ENCODE peak calls at places on chromosomes 5 and 9, in four cellular contexts. O is IMR-90, N is mesendoderm, B is neuronal stem cell. U is an unnamed sample.

GRCh38 chr5:96702503-96703383 is 40.6 kb downstream of the CAST start:
- DNase-seq in O (peak; percentile 97), N (peak; percentile 89), B (peak; percentile 70), U (peak; percentile 98)

GRCh38 chr9:114317665-114318357 is 5.1 kb upstream of the ORM1 start:
- DNase-seq in O (peak; percentile 85), N (no peak), B (no peak), U (peak; percentile 30)

GRCh38 chr9:83956288-83957028 is 23.6 kb downstream of the HNRNPK start:
- DNase-seq in O (no peak), N (no peak), B (no peak), U (peak; percentile 89)

GRCh38 chr5:157612071-157612476 is 36.5 kb upstream of the ADAM19 start:
- DNase-seq in O (no peak), N (no peak), B (no peak), U (no peak)

GRCh38 chr9:124202447-124202971 is 55.2 kb upstream of the NEK6 start:
- DNase-seq in O (peak; percentile 16), N (peak; percentile 42), B (no peak), U (peak; percentile 22)

GRCh38 chr5:57478826-57479225 is 3.8 kb downstream of the ACTBL2 start:
- DNase-seq in O (no peak), N (no peak), B (no peak), U (peak; percentile 30)

GRCh38 chr5:131252824-131253171 is 11.1 kb upstream of the CDC42SE2 start:
- DNase-seq in O (no peak), N (no peak), B (no peak), U (peak; percentile 98)

GRCh38 chr9:1077616-1078015 is 27.5 kb downstream of the DMRT2 start:
- DNase-seq in O (no peak), N (no peak), B (no peak), U (no peak)

GRCh38 chr5:150661086-150661485 is at the start of gene MYOZ3:
- DNase-seq in O (no peak), N (peak; percentile 6), B (no peak), U (no peak)

GRCh38 chr9:111961575-111961974 is 65.0 kb downstream of the UGCG start:
- DNase-seq in O (peak; percentile 86), N (no peak), B (no peak), U (no peak)

GRCh38 chr5:170307575-170308465 is 10.2 kb upstream of the LCP2 start:
- DNase-seq in O (peak; percentile 63), N (no peak), B (peak; percentile 23), U (peak; percentile 88)

GRCh38 chr5:163815240-163815791 is 309.9 kb downstream of the MAT2B start:
- DNase-seq in O (peak; percentile 9), N (no peak), B (no peak), U (no peak)

GRCh38 chr9:2017209-2017458 is 2.0 kb downstream of the SMARCA2 start:
- DNase-seq in O (peak; percentile 31), N (no peak), B (no peak), U (no peak)

GRCh38 chr5:51997500-51997899 is 614.3 kb downstream of the ISL1 start:
- DNase-seq in O (no peak), N (no peak), B (no peak), U (no peak)

GRCh38 chr9:130824079-130824478 is 11.0 kb upstream of the ABL1 start:
- DNase-seq in O (no peak), N (peak; percentile 81), B (no peak), U (no peak)

GRCh38 chr5:148014276-148014675 is 49.5 kb upstream of the SPINK5 start:
- DNase-seq in O (no peak), N (no peak), B (no peak), U (no peak)

GRCh38 chr5:147481376-147481775 is 28.5 kb downstream of the DPYSL3 start:
- DNase-seq in O (peak; percentile 88), N (no peak), B (no peak), U (no peak)

GRCh38 chr9:111943746-111944145 is 47.1 kb downstream of the UGCG start:
- DNase-seq in O (no peak), N (no peak), B (no peak), U (no peak)

GRCh38 chr5:36450229-36451024 is 148.7 kb upstream of the RANBP3L start:
- DNase-seq in O (no peak), N (no peak), B (no peak), U (no peak)

GRCh38 chr5:137752873-137753226 is 1.3 kb downstream of the HNRNPA0 start:
- DNase-seq in O (no peak), N (peak; percentile 62), B (no peak), U (no peak)

GRCh38 chr9:130467371-130467770 is 22.6 kb downstream of the ASS1 start:
- DNase-seq in O (no peak), N (no peak), B (no peak), U (no peak)

GRCh38 chr5:34991486-34992238 is 56.1 kb downstream of the AGXT2 start:
- DNase-seq in O (peak; percentile 61), N (no peak), B (no peak), U (no peak)

GRCh38 chr9:87812375-87813118 is 70.1 kb upstream of the SPATA31E1 start:
- DNase-seq in O (peak; percentile 66), N (no peak), B (no peak), U (peak; percentile 29)

GRCh38 chr9:468766-469496 is 254.3 kb downstream of the DOCK8 start:
- DNase-seq in O (no peak), N (no peak), B (no peak), U (no peak)

GRCh38 chr5:154356256-154356655 is 89.5 kb upstream of the SAP30L start:
- DNase-seq in O (peak; percentile 51), N (no peak), B (no peak), U (peak; percentile 51)

GRCh38 chr5:88758584-88758983 is 124.4 kb downstream of the MEF2C start:
- DNase-seq in O (no peak), N (no peak), B (no peak), U (no peak)

GRCh38 chr5:146458894-146459293 is 11.8 kb downstream of the TCERG1 start:
- DNase-seq in O (no peak), N (no peak), B (no peak), U (no peak)

GRCh38 chr5:151662805-151663204 is 23.9 kb downstream of the SPARC start:
- DNase-seq in O (no peak), N (no peak), B (no peak), U (no peak)
- H3K23ac ChIP-seq in O (peak overlapping the region; percentile 62), N (no peak overlapping the region), B (no peak overlapping the region), U (no peak overlapping the region)

DNA sequence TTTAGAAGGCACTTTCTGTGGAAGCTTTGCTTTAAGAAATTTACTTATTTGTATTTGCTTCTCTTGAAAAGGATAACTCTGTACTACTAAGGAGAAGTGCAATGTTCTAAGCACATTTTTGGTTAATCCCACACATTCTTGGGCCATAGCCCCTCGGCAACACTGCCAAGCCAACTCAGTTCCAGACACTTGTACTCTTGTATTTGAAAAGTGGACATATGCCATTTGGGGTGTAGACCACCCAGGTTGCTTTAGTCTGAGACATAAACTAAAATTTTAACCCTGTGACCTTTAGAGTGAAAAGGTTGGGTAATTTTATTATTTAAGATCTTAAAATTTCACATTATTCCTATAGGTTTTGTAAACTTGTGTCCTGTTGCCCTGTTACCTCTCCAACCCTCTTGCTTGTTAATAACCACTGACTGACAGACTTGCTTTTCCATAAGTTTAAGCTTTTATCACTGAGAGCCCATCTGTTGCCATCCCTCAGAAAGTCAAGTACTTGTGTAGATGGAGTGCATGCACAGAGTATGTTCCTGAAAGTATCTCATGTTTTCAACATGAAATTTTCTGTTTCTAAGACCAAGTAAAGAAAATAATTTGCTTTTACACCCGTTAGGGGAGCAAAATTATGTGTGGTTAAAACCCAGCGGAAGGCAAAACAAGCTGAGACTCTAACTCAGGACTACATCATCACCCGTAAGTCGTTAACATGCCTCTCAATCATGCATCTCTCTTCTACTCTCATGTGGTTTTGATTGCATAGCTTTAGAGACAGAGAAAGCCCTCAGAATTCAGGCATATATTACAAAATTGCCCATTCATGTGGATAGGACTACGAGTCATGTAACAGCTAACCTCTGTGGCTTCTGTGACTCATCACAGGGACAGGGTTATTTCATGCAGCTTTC is 117.3 kb downstream of the GDNF start:
- DNase-seq in O (peak; percentile 96), N (peak; percentile 17), B (peak; percentile 20), U (peak; percentile 83)
- H3K4me2 ChIP-seq in O (peak overlapping the region; percentile 35), N (no peak overlapping the region), B (no peak overlapping the region), U (no peak overlapping the region)

GRCh38 chr9:23638011-23638410 is 188.0 kb downstream of the ELAVL2 start:
- DNase-seq in O (no peak), N (no peak), B (no peak), U (no peak)
- H3K23ac ChIP-seq in O (no peak overlapping the region), N (no peak overlapping the region), B (no peak overlapping the region), U (no peak overlapping the region)

GRCh38 chr9:94175669-94176068 is 83.4 kb upstream of the ZNF169 start:
- DNase-seq in O (peak; percentile 26), N (peak; percentile 57), B (no peak), U (no peak)
- H3K4me2 ChIP-seq in O (no peak overlapping the region), N (no peak overlapping the region), B (no peak overlapping the region), U (no peak overlapping the region)

GRCh38 chr9:105063665-105064247 is 135.8 kb upstream of the ABCA1 start:
- DNase-seq in O (peak; percentile 95), N (no peak), B (no peak), U (peak; percentile 47)
- H3K23ac ChIP-seq in O (peak overlapping the region; percentile 100), N (peak overlapping the region; percentile 80), B (no peak overlapping the region), U (no peak overlapping the region)

DNA sequence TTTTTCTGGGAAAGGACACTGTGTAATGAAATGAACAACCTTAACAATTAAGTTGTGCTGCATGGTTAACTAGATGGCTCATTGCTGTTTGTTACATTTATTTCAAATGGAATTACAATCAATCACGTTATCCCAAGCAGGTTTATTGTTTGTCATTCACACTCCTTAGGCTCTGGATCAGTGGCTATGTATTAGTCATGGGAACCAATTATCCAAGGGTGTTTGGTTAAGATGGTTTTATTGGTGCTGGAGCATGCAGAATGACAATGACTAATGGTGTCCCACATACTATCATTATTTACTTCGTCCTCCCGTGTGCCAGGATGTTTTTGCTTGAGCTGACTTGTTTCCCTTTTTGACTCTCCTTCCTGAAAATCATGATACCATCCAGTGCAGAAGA is 10.6 kb upstream of the TRPC7 start:
- DNase-seq in O (no peak), N (no peak), B (no peak), U (no peak)
- H3K4me2 ChIP-seq in O (no peak overlapping the region), N (no peak overlapping the region), B (no peak overlapping the region), U (no peak overlapping the region)

DNA sequence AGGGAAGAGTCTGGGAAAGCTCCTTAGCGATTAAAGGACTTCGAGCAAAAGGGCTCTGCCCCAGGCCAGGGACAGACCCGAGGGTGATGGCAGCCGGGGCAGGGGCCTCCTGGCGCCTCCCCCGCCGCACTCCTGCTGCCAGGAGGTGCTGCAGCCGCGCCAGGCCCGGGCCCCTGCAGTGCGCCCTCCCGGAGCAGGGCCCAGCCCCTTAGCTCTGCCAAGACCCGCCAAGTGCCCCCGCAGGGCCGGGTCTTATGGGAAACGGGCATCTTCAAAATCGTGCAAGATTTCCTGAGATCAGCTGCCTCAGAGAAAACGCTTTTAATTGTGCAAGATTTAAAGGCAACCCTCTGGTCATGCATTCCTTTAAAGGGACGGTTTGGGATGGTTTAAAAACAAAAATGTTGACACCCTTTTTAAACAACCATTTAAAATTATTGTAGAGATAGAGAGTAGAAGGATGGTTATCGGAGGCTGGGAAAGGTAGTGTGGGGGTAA is 52.4 kb downstream of the CDC14B start:
- DNase-seq in O (no peak), N (no peak), B (no peak), U (peak; percentile 54)
- H3K23ac ChIP-seq in O (peak overlapping the region; percentile 59), N (no peak overlapping the region), B (no peak overlapping the region), U (no peak overlapping the region)